ENCODE peak calls at places on chromosomes 5 and 9, in six cellular contexts. One of them, this sample, is unnamed.

GRCh38 chr5:138999674-139000073 is 124.5 kb upstream of the LRRTM2 start:
- DNase-seq in omental fat pad: no peak
- DNase-seq in posterior cingulate gyrus: no peak
- DNase-seq in anterior cingulate cortex: no peak
- DNase-seq in T-helper 1 cell: no peak
- DNase-seq in AG09309: no peak
- DNase-seq in this sample: no peak

GRCh38 chr9:32709871-32710270 is 73.5 kb upstream of the TMEM215 start:
- DNase-seq in omental fat pad: no peak
- DNase-seq in posterior cingulate gyrus: no peak
- DNase-seq in anterior cingulate cortex: no peak
- DNase-seq in T-helper 1 cell: no peak
- DNase-seq in AG09309: no peak
- DNase-seq in this sample: no peak

GRCh38 chr9:127053908-127054307 is 68.5 kb downstream of the ANGPTL2 start:
- DNase-seq in omental fat pad: no peak
- DNase-seq in posterior cingulate gyrus: no peak
- DNase-seq in anterior cingulate cortex: no peak
- DNase-seq in T-helper 1 cell: no peak
- DNase-seq in AG09309: no peak
- DNase-seq in this sample: no peak

GRCh38 chr5:74685979-74686631 is 1.1 kb downstream of the HEXB start:
- DNase-seq in omental fat pad: no peak
- DNase-seq in posterior cingulate gyrus: no peak
- DNase-seq in anterior cingulate cortex: no peak
- DNase-seq in T-helper 1 cell: no peak
- DNase-seq in AG09309: no peak
- DNase-seq in this sample: peak; percentile 62

GRCh38 chr5:44787731-44788130 is 21.0 kb upstream of the MRPS30 start:
- DNase-seq in omental fat pad: no peak
- DNase-seq in posterior cingulate gyrus: no peak
- DNase-seq in anterior cingulate cortex: no peak
- DNase-seq in T-helper 1 cell: no peak
- DNase-seq in AG09309: no peak
- DNase-seq in this sample: no peak

GRCh38 chr5:159206818-159207217 is 2.5 kb downstream of the RNF145 start:
- DNase-seq in omental fat pad: no peak
- DNase-seq in posterior cingulate gyrus: no peak
- DNase-seq in anterior cingulate cortex: no peak
- DNase-seq in T-helper 1 cell: no peak
- DNase-seq in AG09309: no peak
- DNase-seq in this sample: no peak

GRCh38 chr9:72363908-72364678 is 915 bp downstream of the ZFAND5 start:
- DNase-seq in omental fat pad: no peak
- DNase-seq in posterior cingulate gyrus: peak; percentile 89
- DNase-seq in anterior cingulate cortex: peak; percentile 64
- DNase-seq in T-helper 1 cell: peak; percentile 78
- DNase-seq in AG09309: no peak
- DNase-seq in this sample: peak; percentile 71

GRCh38 chr5:93675458-93676450 is 65.6 kb downstream of the POU5F2 start:
- DNase-seq in omental fat pad: no peak
- DNase-seq in posterior cingulate gyrus: no peak
- DNase-seq in anterior cingulate cortex: no peak
- DNase-seq in T-helper 1 cell: no peak
- DNase-seq in AG09309: no peak
- DNase-seq in this sample: no peak

GRCh38 chr5:87949665-87950640 is 318.7 kb downstream of the TMEM161B start:
- DNase-seq in omental fat pad: no peak
- DNase-seq in posterior cingulate gyrus: peak; percentile 67
- DNase-seq in anterior cingulate cortex: peak; percentile 12
- DNase-seq in T-helper 1 cell: no peak
- DNase-seq in AG09309: no peak
- DNase-seq in this sample: no peak

GRCh38 chr9:124286292-124286931 is 28.7 kb downstream of the NEK6 start:
- DNase-seq in omental fat pad: no peak
- DNase-seq in posterior cingulate gyrus: no peak
- DNase-seq in anterior cingulate cortex: no peak
- DNase-seq in T-helper 1 cell: peak; percentile 82
- DNase-seq in AG09309: peak; percentile 66
- DNase-seq in this sample: peak; percentile 99

GRCh38 chr9:99859395-99859980 is 37.8 kb downstream of the NR4A3 start:
- DNase-seq in omental fat pad: no peak
- DNase-seq in posterior cingulate gyrus: no peak
- DNase-seq in anterior cingulate cortex: no peak
- DNase-seq in T-helper 1 cell: no peak
- DNase-seq in AG09309: peak; percentile 10
- DNase-seq in this sample: peak; percentile 56

GRCh38 chr9:74821636-74822035 is 66.1 kb downstream of the TRPM6 start:
- DNase-seq in omental fat pad: no peak
- DNase-seq in posterior cingulate gyrus: peak; percentile 86
- DNase-seq in anterior cingulate cortex: peak; percentile 36
- DNase-seq in T-helper 1 cell: no peak
- DNase-seq in AG09309: no peak
- DNase-seq in this sample: no peak

GRCh38 chr5:175709276-175709781 is 51.5 kb downstream of the HRH2 start:
- DNase-seq in omental fat pad: no peak
- DNase-seq in posterior cingulate gyrus: peak; percentile 94
- DNase-seq in anterior cingulate cortex: no peak
- DNase-seq in T-helper 1 cell: no peak
- DNase-seq in AG09309: no peak
- DNase-seq in this sample: no peak

GRCh38 chr5:137696481-137696880 is 39.4 kb downstream of the KLHL3 start:
- DNase-seq in omental fat pad: no peak
- DNase-seq in posterior cingulate gyrus: no peak
- DNase-seq in anterior cingulate cortex: no peak
- DNase-seq in T-helper 1 cell: peak; percentile 44
- DNase-seq in AG09309: no peak
- DNase-seq in this sample: peak; percentile 75

This sample was measured in ELR.